ENCODE peak calls at places on chromosome 20, in five cellular contexts. U, W, X, I and T are unnamed samples.

GRCh38 chr20:25126630-25127029 is 44.7 kb upstream of the VSX1 start:
- DNase-seq in U (no peak), W (no peak), X (no peak), I (no peak), T (no peak)

GRCh38 chr20:46709459-46710148 is at the start of gene SLC2A10:
- DNase-seq in U (peak), W (no peak), X (peak), I (peak), T (peak)

GRCh38 chr20:20370087-20370575 is 2.2 kb downstream of the INSM1 start:
- DNase-seq in U (no peak), W (no peak), X (no peak), I (no peak), T (no peak)

GRCh38 chr20:45813006-45813340 is 529 bp downstream of the UBE2C start:
- DNase-seq in U (no peak), W (no peak), X (no peak), I (no peak), T (no peak)

GRCh38 chr20:20368414-20369352 is 779 bp downstream of the INSM1 start:
- DNase-seq in U (no peak), W (peak), X (no peak), I (no peak), T (no peak)

GRCh38 chr20:33646191-33646590 is 15.9 kb upstream of the C20orf144 start:
- DNase-seq in U (no peak), W (no peak), X (no peak), I (no peak), T (no peak)

GRCh38 chr20:60095456-60095855 is 137.2 kb downstream of the CDH26 start:
- DNase-seq in U (no peak), W (no peak), X (peak), I (no peak), T (no peak)

GRCh38 chr20:33561981-33562601 is 72.2 kb downstream of the CBFA2T2 start:
- DNase-seq in U (peak), W (no peak), X (peak), I (peak), T (peak)

GRCh38 chr20:60787264-60787663 is 464.8 kb upstream of the CDH4 start:
- DNase-seq in U (no peak), W (no peak), X (no peak), I (no peak), T (no peak)

GRCh38 chr20:3820048-3820900 is at the start of gene AP5S1:
- DNase-seq in U (peak), W (peak), X (peak), I (peak), T (peak)
- TF ChIP-seq CTCF in U (peak), W (peak), X (peak), I (peak), T (peak)

GRCh38 chr20:4920131-4920530 is 81.2 kb downstream of the SLC23A2 start:
- DNase-seq in U (no peak), W (no peak), X (no peak), I (peak), T (no peak)

GRCh38 chr20:4919047-4919704 is 82.1 kb downstream of the SLC23A2 start:
- DNase-seq in U (no peak), W (no peak), X (no peak), I (no peak), T (no peak)

GRCh38 chr20:4918473-4918872 is 82.8 kb downstream of the SLC23A2 start:
- DNase-seq in U (no peak), W (no peak), X (no peak), I (no peak), T (no peak)

GRCh38 chr20:4920655-4921054 is 80.7 kb downstream of the SLC23A2 start:
- DNase-seq in U (no peak), W (no peak), X (no peak), I (no peak), T (no peak)

GRCh38 chr20:4916991-4917881 is 84.1 kb downstream of the SLC23A2 start:
- DNase-seq in U (no peak), W (no peak), X (no peak), I (peak), T (no peak)
- TF ChIP-seq CTCF in U (no peak), W (no peak), X (no peak), I (peak), T (no peak)

GRCh38 chr20:58702859-58703648 is 10.5 kb downstream of the NPEPL1 start:
- DNase-seq in U (peak), W (no peak), X (no peak), I (no peak), T (no peak)
- TF ChIP-seq CTCF in U (no peak), W (no peak), X (peak), I (peak), T (no peak)

GRCh38 chr20:50112512-50113419 is at the start of gene UBE2V1:
- DNase-seq in U (peak), W (peak), X (peak), I (peak), T (peak)
- TF ChIP-seq CTCF in U (no peak), W (peak), X (peak), I (peak), T (no peak)

GRCh38 chr20:32378461-32378860 is 20.3 kb downstream of the ASXL1 start:
- DNase-seq in U (no peak), W (no peak), X (peak), I (peak), T (no peak)

GRCh38 chr20:32382102-32382950 is 24.2 kb downstream of the ASXL1 start:
- DNase-seq in U (no peak), W (no peak), X (no peak), I (no peak), T (no peak)

GRCh38 chr20:32386091-32386490 is 28.0 kb downstream of the ASXL1 start:
- DNase-seq in U (no peak), W (no peak), X (no peak), I (no peak), T (no peak)

GRCh38 chr20:32385541-32385940 is 27.4 kb downstream of the ASXL1 start:
- DNase-seq in U (no peak), W (no peak), X (no peak), I (no peak), T (no peak)

DNA sequence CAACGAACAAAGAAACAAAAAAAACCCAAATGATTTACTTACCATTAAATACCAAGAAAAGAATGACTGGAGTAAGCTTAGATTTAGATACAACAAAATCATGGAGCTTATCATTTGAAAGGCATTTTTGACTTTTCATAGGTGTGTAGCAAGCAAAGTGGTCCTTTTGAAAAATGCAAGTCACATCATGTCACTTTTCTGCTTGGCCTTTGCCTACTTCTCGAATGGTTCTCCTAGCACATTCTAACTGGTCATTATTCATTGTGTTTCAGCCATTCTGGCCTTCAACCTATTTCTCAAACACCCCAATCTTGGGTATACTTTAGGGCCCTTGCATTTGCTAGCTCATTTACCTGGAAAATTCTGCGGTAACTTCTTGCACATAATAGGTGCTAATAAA is 22.6 kb downstream of the ASXL1 start:
- DNase-seq in U (no peak), W (no peak), X (no peak), I (no peak), T (no peak)
- TF ChIP-seq CTCF in U (no peak), W (no peak), X (no peak), I (no peak), T (no peak)

GRCh38 chr20:17545127-17545526 is 13.9 kb upstream of the BFSP1 start:
- DNase-seq in U (no peak), W (no peak), X (no peak), I (no peak), T (no peak)
- TF ChIP-seq CTCF in U (no peak), W (no peak), X (no peak), I (no peak), T (no peak)

DNA sequence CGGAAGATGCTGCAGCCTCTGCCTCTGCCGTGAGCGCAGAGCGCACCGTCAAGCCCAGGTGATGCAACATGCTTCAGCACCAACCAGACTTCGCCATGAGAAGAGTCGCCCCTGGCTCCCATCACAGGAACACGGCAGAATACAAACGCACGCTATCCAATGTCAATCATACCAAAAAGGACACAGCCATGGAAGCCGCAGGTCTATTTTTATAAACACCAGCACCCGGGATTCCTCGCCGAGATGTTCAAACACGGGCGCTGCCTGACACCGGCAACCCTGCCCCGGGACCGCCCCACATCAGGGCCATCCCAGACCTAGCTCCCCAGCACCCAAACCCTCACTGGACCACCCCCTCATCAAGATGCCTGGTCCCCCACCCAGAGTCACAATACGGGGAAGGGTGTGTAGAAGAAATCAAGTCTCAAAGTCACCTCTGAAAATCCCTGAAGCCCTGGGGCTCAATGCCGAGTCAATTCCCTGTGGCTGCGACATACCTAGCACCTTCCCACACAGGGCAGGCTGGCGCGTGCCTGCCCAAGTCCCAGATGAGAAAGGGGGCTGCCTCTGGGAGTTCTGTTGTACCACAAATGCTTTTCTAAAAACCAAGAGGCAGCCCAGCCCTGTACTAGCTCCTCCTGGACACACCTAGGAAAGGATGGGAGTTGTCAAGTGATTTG is 17.9 kb downstream of the TAF4 start:
- DNase-seq in U (no peak), W (no peak), X (no peak), I (no peak), T (no peak)
- TF ChIP-seq CTCF in U (no peak), W (no peak), X (no peak), I (no peak), T (no peak)

GRCh38 chr20:54063580-54063979 is 6.8 kb downstream of the BCAS1 start:
- DNase-seq in U (no peak), W (no peak), X (no peak), I (no peak), T (no peak)

GRCh38 chr20:54063998-54064676 is 6.3 kb downstream of the BCAS1 start:
- DNase-seq in U (no peak), W (no peak), X (no peak), I (no peak), T (no peak)

GRCh38 chr20:54061106-54061881 is 9.1 kb downstream of the BCAS1 start:
- DNase-seq in U (no peak), W (no peak), X (peak), I (no peak), T (no peak)

GRCh38 chr20:54064939-54065338 is 5.5 kb downstream of the BCAS1 start:
- DNase-seq in U (no peak), W (no peak), X (no peak), I (no peak), T (no peak)

GRCh38 chr20:54062812-54063280 is 7.5 kb downstream of the BCAS1 start:
- DNase-seq in U (no peak), W (peak), X (peak), I (peak), T (no peak)
- TF ChIP-seq CTCF in U (peak), W (peak), X (peak), I (peak), T (no peak)